ENCODE peak calls at places on chromosomes 5 and 9, in seven cellular contexts. I, O, R, X, T, G and K are unnamed samples.

GRCh38 chr9:134531251-134531970 is 110.2 kb upstream of the COL5A1 start:
- DNase-seq in I (no peak), O (no peak), G (no peak), X (no peak), R (no peak), T (no peak), K (no peak)

GRCh38 chr9:135799261-135799660 is 97.3 kb downstream of the KCNT1 start:
- DNase-seq in R (no peak), T (no peak), O (no peak), I (no peak), X (no peak), G (no peak), K (no peak)

GRCh38 chr5:173775692-173776135 is 112.4 kb upstream of the CPEB4 start:
- DNase-seq in X (no peak), O (no peak), G (no peak), R (no peak), I (no peak), T (no peak), K (no peak)

GRCh38 chr9:33244150-33244784 is 4.3 kb downstream of the SPINK4 start:
- DNase-seq in G (no peak), R (no peak), O (no peak), I (no peak), T (no peak), X (no peak), K (no peak)

GRCh38 chr5:123091258-123091987 is 2.4 kb downstream of the PRDM6 start:
- DNase-seq in O (no peak), X (no peak), G (peak), T (peak), R (no peak), I (no peak), K (no peak)

GRCh38 chr9:102728946-102729345 is 266.2 kb upstream of the CYLC2 start:
- DNase-seq in G (no peak), T (no peak), I (no peak), O (no peak), R (no peak), X (no peak), K (no peak)

GRCh38 chr9:127910613-127911205 is 6.1 kb downstream of the ST6GALNAC4 start:
- DNase-seq in T (no peak), I (no peak), O (no peak), R (no peak), G (peak), X (no peak), K (peak)

GRCh38 chr5:14706615-14707021 is 42.1 kb downstream of the OTULIN start:
- DNase-seq in T (no peak), G (peak), O (no peak), R (peak), I (no peak), X (no peak), K (peak)

GRCh38 chr9:77176106-77176505 is 1.2 kb upstream of the VPS13A start:
- DNase-seq in I (no peak), O (no peak), X (no peak), T (no peak), G (no peak), R (no peak), K (no peak)

GRCh38 chr9:84331119-84331791 is 9.3 kb downstream of the SLC28A3 start:
- DNase-seq in R (peak), G (peak), X (no peak), T (no peak), O (no peak), I (no peak), K (peak)

GRCh38 chr9:98877211-98877730 is 66.4 kb upstream of the COL15A1 start:
- DNase-seq in X (no peak), O (no peak), R (no peak), I (no peak), G (no peak), T (no peak), K (no peak)

GRCh38 chr5:39854771-39855170 is 430.0 kb upstream of the DAB2 start:
- DNase-seq in T (no peak), R (no peak), G (no peak), I (no peak), O (no peak), X (no peak), K (no peak)

GRCh38 chr5:84578226-84578625 is 193.5 kb upstream of the EDIL3 start:
- DNase-seq in T (no peak), R (no peak), I (no peak), O (no peak), X (no peak), G (no peak), K (no peak)

GRCh38 chr5:142293486-142293885 is 31.3 kb downstream of the SPRY4 start:
- DNase-seq in I (no peak), O (no peak), G (peak), R (peak), X (no peak), T (no peak), K (peak)

GRCh38 chr5:143245929-143246561 is 157.4 kb downstream of the NR3C1 start:
- DNase-seq in I (no peak), X (no peak), T (no peak), G (peak), R (peak), O (no peak), K (peak)

GRCh38 chr5:149618581-149619248 is 37.4 kb downstream of the ARHGEF37 start:
- DNase-seq in R (peak), I (peak), O (peak), T (peak), X (no peak), G (peak), K (peak)

GRCh38 chr5:121918238-121918637 is 43.5 kb upstream of the SRFBP1 start:
- DNase-seq in X (no peak), I (no peak), R (no peak), T (no peak), O (no peak), G (no peak), K (no peak)

GRCh38 chr5:178068293-178068692 is 45.0 kb upstream of the N4BP3 start:
- DNase-seq in G (no peak), O (no peak), I (no peak), T (no peak), R (no peak), X (no peak), K (no peak)

GRCh38 chr5:14685757-14686156 is 21.2 kb downstream of the OTULIN start:
- DNase-seq in T (peak), R (peak), O (peak), G (peak), I (peak), X (no peak), K (peak)

GRCh38 chr9:109101810-109102209 is 17.9 kb downstream of the TMEM245 start:
- DNase-seq in X (no peak), O (no peak), R (peak), T (peak), I (no peak), G (peak), K (peak)

GRCh38 chr5:135890867-135891266 is 4.8 kb downstream of the IL9 start:
- DNase-seq in R (peak), T (no peak), I (no peak), X (no peak), G (no peak), O (no peak), K (no peak)

DNA sequence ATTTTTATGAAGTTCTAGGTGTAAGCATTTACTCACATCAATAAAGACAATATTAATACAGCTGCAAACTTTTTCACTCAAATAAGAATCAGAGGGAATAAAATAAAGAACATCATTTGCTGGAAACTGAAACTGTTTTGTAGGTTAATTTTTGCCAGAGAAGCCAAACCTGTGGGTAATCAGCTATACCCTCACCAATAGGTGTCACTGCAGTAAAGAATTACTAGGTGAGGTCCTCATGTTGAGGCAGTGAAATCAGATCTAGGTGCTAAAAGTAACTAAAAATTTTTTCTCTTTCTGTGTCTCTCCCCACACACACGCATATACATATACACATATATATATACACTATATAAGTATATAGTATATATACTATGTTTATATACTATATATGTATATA is 1016.3 kb upstream of the SEMA6A start:
- DNase-seq in R (no peak), G (peak), X (no peak), O (peak), I (no peak), T (peak), K (peak)
- TF ChIP-seq CTCF in R (peak), G (peak), X (no peak), O (peak), I (peak), T (peak), K (peak)

GRCh38 chr5:176133289-176133870 is 104.8 kb upstream of the SIMC1 start:
- DNase-seq in I (no peak), G (no peak), T (no peak), O (no peak), X (no peak), R (no peak), K (no peak)
- TF ChIP-seq CTCF in I (no peak), G (no peak), T (no peak), O (no peak), X (no peak), R (no peak), K (no peak)

GRCh38 chr5:120818128-120818527 is 354.0 kb downstream of the PRR16 start:
- DNase-seq in R (no peak), I (no peak), T (no peak), X (no peak), O (no peak), G (no peak), K (no peak)

GRCh38 chr5:120813551-120813950 is 349.5 kb downstream of the PRR16 start:
- DNase-seq in X (no peak), R (no peak), I (no peak), T (no peak), O (no peak), G (no peak), K (no peak)

GRCh38 chr5:120817044-120817985 is 353.2 kb downstream of the PRR16 start:
- DNase-seq in G (peak), X (no peak), I (no peak), T (no peak), O (peak), R (peak), K (peak)
- TF ChIP-seq CTCF in G (peak), X (no peak), I (peak), T (peak), O (peak), R (peak), K (peak)

GRCh38 chr9:15293727-15294405 is 13.2 kb downstream of the TTC39B start:
- DNase-seq in T (no peak), X (no peak), R (no peak), I (no peak), O (no peak), G (no peak), K (no peak)
- TF ChIP-seq CTCF in T (no peak), X (no peak), R (no peak), I (no peak), O (no peak), G (no peak), K (no peak)